ENCODE peak calls at places on chromosomes 5 and 9, in six cellular contexts. M is IMR-90, R is GM06990, H is body of pancreas, S is cardiac fibroblast, Z is testis. P is an unnamed sample.
A peak's percentile ranks its signal among the peaks of the same experiment; 100 is the strongest.

GRCh38 chr9:5355817-5356216 is 16.1 kb upstream of the RLN1 start:
- DNase-seq in S (no peak), R (no peak), Z (no peak), M (no peak), H (no peak), P (no peak)

GRCh38 chr9:75891277-75892167 is 1.0 kb downstream of the PCSK5 start:
- DNase-seq in H (peak; percentile 22), R (no peak), Z (peak; percentile 67), S (peak; percentile 59), M (peak; percentile 8), P (peak; percentile 22)

GRCh38 chr5:173238312-173239232 is 3.6 kb upstream of the NKX2-5 start:
- DNase-seq in H (no peak), Z (no peak), S (no peak), M (no peak), R (no peak), P (no peak)

GRCh38 chr9:89427621-89428221 is 70.2 kb downstream of the SEMA4D start:
- DNase-seq in Z (no peak), S (no peak), H (no peak), R (no peak), M (peak; percentile 49), P (peak; percentile 65)

GRCh38 chr9:74821636-74822035 is 66.1 kb downstream of the TRPM6 start:
- DNase-seq in Z (peak; percentile 85), S (no peak), M (no peak), H (no peak), R (no peak), P (no peak)

GRCh38 chr9:8492034-8492433 is 692.5 kb upstream of the DMAC1 start:
- DNase-seq in Z (no peak), R (no peak), M (no peak), S (no peak), H (no peak), P (no peak)

GRCh38 chr9:29659014-29659413 is 2085.7 kb upstream of the C9orf72 start:
- DNase-seq in H (no peak), R (no peak), S (no peak), M (no peak), Z (no peak), P (no peak)

GRCh38 chr5:93583799-93584530 is 943 bp downstream of the NR2F1 start:
- DNase-seq in Z (no peak), H (peak; percentile 57), S (peak; percentile 55), M (peak; percentile 47), R (no peak), P (no peak)

GRCh38 chr5:76813982-76814562 is 4.8 kb upstream of the F2RL1 start:
- DNase-seq in R (no peak), S (peak; percentile 85), H (no peak), Z (no peak), M (peak; percentile 98), P (no peak)

GRCh38 chr5:139740138-139740992 is 55.2 kb upstream of the PSD2 start:
- DNase-seq in Z (no peak), M (no peak), S (no peak), R (peak; percentile 52), H (no peak), P (peak; percentile 60)

GRCh38 chr5:43582082-43583005 is 20.6 kb upstream of the NNT start:
- DNase-seq in M (no peak), S (no peak), R (no peak), Z (no peak), H (no peak), P (no peak)

GRCh38 chr5:118592678-118593328 is 395.5 kb downstream of the DTWD2 start:
- DNase-seq in H (no peak), Z (no peak), M (no peak), S (no peak), R (no peak), P (no peak)
- TF ChIP-seq CTCF in H (no peak), Z (no peak), M (no peak), S (no peak), R (peak; percentile 39), P (no peak)

DNA sequence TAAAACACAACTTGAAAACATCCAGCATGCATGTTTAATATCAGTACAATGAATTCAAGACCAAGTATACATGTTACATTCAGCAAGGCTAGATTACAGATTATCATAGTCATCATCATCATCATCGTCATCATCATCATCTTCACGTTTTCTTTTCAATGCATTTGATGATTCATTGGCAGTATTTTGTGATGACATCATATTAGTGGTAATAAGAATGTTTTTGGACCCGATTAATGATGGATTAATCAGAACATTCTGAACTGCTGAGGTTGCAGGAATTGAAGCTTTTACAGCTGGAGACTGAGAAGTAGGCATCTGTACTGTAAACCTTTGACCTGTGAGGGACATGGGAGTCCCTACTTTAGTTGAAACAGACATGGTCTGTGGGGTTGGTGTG is 4.5 kb downstream of the AK6 start:
- DNase-seq in R (no peak), S (peak; percentile 27), M (no peak), H (no peak), Z (no peak), P (no peak)
- TF ChIP-seq CTCF in R (no peak), S (no peak), M (no peak), H (no peak), Z (no peak), P (no peak)

GRCh38 chr5:80654391-80655230 is at the start of the genes DHFR and MSH3:
- DNase-seq in H (peak; percentile 91), M (peak; percentile 83), R (peak; percentile 96), S (peak; percentile 90), Z (peak; percentile 92), P (peak; percentile 94)

GRCh38 chr5:80654054-80654390 is 430 bp upstream of the MSH3 start:
- DNase-seq in S (peak; percentile 15), H (no peak), Z (no peak), R (peak; percentile 76), M (no peak), P (peak; percentile 23)

GRCh38 chr5:80659111-80659510 is 4.3 kb upstream of the DHFR start:
- DNase-seq in S (peak; percentile 79), Z (no peak), R (no peak), H (no peak), M (peak; percentile 48), P (no peak)

GRCh38 chr5:80655231-80655784 is 525 bp upstream of the DHFR start:
- DNase-seq in Z (no peak), M (peak; percentile 32), R (no peak), H (no peak), S (peak; percentile 41), P (no peak)

GRCh38 chr5:80656425-80656824 is 1.6 kb upstream of the DHFR start:
- DNase-seq in Z (no peak), H (no peak), M (peak; percentile 52), R (no peak), S (peak; percentile 15), P (no peak)
- TF ChIP-seq CTCF in Z (no peak), H (no peak), M (no peak), R (peak; percentile 50), S (no peak), P (peak; percentile 19)

GRCh38 chr5:126365446-126366198 is 57.6 kb upstream of the GRAMD2B start:
- DNase-seq in H (peak; percentile 80), M (peak; percentile 66), S (no peak), R (no peak), Z (no peak), P (no peak)
- TF ChIP-seq CTCF in H (no peak), M (no peak), S (no peak), R (no peak), Z (no peak), P (no peak)

DNA sequence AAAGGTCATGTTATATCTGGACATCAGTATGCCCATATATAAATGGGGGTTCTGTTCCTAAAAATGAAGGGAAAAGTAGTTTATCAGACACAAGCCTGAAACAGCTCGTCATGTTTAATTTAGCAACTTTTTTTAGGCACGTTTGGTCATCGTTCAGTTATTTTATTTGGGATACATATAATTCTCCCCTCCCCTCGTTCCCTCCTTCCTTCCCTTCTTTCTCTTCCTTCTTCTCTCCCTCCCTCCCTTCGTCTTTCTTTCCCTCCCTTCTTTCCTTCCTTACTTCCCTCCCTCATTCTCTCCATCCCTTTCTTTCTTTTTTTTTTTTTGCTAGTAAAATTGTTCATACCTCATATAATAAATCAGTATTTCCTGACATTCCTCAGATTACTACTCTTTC is 3.4 kb downstream of the PPWD1 start:
- DNase-seq in Z (no peak), H (no peak), M (no peak), S (no peak), R (no peak), P (no peak)
- TF ChIP-seq CTCF in Z (no peak), H (no peak), M (no peak), S (no peak), R (no peak), P (no peak)

DNA sequence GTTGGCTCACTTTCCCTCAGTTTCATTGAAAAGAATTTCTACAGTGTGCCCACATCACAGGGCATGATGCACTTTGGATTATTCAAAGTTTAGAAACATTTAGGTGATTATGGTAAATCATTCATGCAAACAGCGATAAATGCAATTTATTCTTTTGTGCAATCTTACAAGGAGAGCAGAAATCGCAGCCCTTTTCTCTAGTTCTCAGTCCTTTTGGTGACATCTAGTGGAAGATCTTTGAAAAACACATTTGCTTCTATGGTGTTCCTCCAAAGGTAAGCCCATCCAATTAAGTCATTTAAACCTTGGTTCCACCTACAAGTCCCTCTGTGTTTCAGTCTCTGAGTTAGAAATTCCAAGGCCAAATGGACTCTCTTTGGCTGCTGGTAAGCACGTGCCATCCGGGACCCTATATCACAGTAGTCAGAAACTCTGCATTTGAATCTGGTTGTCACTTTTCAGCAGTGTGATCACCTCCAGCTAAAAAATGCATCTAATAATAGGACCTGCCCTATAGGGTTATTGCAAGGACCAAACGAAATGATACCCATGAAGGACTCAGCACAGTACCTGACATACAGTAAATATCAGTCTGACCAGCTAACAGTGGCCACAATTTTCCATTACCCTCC is 66.4 kb downstream of the MACROH2A1 start:
- DNase-seq in Z (no peak), H (no peak), S (peak; percentile 76), R (no peak), M (peak; percentile 77), P (peak; percentile 70)
- TF ChIP-seq CTCF in Z (peak; percentile 25), H (no peak), S (peak; percentile 50), R (peak; percentile 51), M (peak; percentile 69), P (peak; percentile 57)

DNA sequence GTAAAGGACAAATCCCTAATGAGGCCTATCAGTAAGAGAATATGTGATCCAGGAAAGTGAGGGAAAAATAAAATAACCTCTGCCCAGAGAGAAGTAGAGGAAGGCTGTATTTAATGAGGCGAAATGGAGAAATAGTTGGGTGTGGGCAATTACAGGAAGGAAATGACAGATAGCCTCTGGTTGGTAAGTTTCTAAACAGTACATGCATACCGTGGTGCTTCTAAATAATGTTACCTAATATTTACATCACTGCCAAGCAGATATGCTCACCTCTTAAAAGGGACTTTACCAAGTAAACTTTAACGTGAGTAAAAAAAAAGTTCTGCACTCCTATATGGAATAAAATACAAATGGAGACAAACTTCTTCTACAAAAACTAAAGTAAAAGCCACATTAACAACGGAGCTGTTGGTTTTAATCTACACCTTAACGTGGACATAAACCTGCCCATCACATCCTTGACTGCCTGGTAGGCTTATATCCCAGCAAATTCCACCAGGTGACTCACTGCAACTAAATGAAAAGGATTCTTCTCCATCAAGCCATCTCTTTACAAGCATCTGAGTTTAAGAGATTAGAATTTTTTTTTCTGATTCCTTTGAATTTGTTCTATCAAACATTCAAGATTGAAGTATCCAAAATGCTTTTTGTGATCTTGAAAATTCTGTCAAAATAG is 12.4 kb downstream of the NFIL3 start:
- DNase-seq in S (peak; percentile 56), Z (no peak), M (peak; percentile 47), R (no peak), H (no peak), P (no peak)
- TF ChIP-seq CTCF in S (no peak), Z (no peak), M (no peak), R (no peak), H (no peak), P (no peak)

GRCh38 chr9:11319477-11320060 is 706.8 kb upstream of the PTPRD start:
- DNase-seq in M (no peak), R (no peak), Z (peak; percentile 30), S (peak; percentile 6), H (peak; percentile 15), P (no peak)
- TF ChIP-seq CTCF in M (no peak), R (peak; percentile 18), Z (peak; percentile 7), S (peak; percentile 21), H (peak; percentile 20), P (peak; percentile 19)